ENCODE peak calls at places on chromosomes 2 and 18, in six cellular contexts. V, Y, E, B, O and C are unnamed samples.
A peak's percentile ranks its signal among the peaks of the same experiment; 100 is the strongest.

GRCh38 chr2:20433946-20434553 is 12.8 kb upstream of the RHOB start:
- DNase-seq in V (no peak), Y (peak; percentile 53), E (no peak), B (no peak), O (peak; percentile 3), C (no peak)

GRCh38 chr2:235083822-235084221 is 132.0 kb downstream of the SH3BP4 start:
- DNase-seq in V (no peak), Y (no peak), E (no peak), B (no peak), O (no peak), C (no peak)

GRCh38 chr2:158457826-158458616 is 1.3 kb downstream of the PKP4 start:
- DNase-seq in V (peak; percentile 91), Y (peak; percentile 78), E (peak; percentile 85), B (peak; percentile 26), O (peak; percentile 85), C (peak; percentile 95)

GRCh38 chr18:56003651-56004050 is 415.7 kb upstream of the TCF4 start:
- DNase-seq in V (no peak), Y (no peak), E (no peak), B (no peak), O (no peak), C (no peak)

GRCh38 chr2:238370482-238371372 is 50.4 kb downstream of the TRAF3IP1 start:
- DNase-seq in V (peak; percentile 69), Y (no peak), E (peak; percentile 46), B (no peak), O (peak; percentile 67), C (peak; percentile 71)

GRCh38 chr2:192091480-192091879 is 103.3 kb downstream of the TMEFF2 start:
- DNase-seq in V (no peak), Y (no peak), E (no peak), B (no peak), O (no peak), C (no peak)

GRCh38 chr2:56183643-56184499 is at the start of gene CCDC85A:
- DNase-seq in V (peak; percentile 94), Y (peak; percentile 88), E (peak; percentile 77), B (peak; percentile 3), O (peak; percentile 83), C (peak; percentile 95)

GRCh38 chr2:236241181-236242056 is 22.8 kb downstream of the ASB18 start:
- DNase-seq in V (no peak), Y (peak; percentile 42), E (no peak), B (no peak), O (no peak), C (no peak)

GRCh38 chr2:134976074-134976702 is 57.6 kb downstream of the CCNT2 start:
- DNase-seq in V (no peak), Y (no peak), E (no peak), B (no peak), O (no peak), C (no peak)

GRCh38 chr2:9236867-9237266 is 30.3 kb downstream of the ASAP2 start:
- DNase-seq in V (no peak), Y (no peak), E (no peak), B (no peak), O (no peak), C (peak; percentile 49)
- H3K4me1 ChIP-seq in V (peaks cover 81% of the 10 kb centered on the region), Y (no peaks in the 10 kb centered on the region), E (peaks cover 16% of the 10 kb centered on the region), B (no peaks in the 10 kb centered on the region), O (peaks cover 66% of the 10 kb centered on the region), C (peaks cover 31% of the 10 kb centered on the region)

DNA sequence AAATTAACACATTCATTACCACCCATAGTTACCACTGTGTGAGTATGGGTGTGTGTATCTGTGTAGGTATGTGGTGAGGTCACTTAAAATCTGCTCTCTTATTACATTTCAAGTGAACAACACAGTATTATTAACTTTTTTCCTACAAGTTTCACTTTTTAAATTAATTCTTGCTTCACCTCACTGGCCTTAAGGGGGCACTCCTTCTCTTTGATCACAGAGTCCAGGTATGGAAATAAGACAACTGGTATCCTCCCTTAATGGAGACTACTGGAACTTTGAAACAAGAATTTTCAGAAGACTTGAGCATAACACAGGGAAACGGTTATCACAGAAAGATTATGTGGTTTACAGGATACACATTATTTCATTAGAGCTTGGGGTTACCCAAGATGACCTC is 255.8 kb downstream of the ASXL3 start:
- DNase-seq in V (no peak), Y (no peak), E (no peak), B (no peak), O (no peak), C (no peak)
- TF ChIP-seq CTCF in V (no peak), Y (no peak), E (no peak), B (no peak), O (no peak), C (no peak)

GRCh38 chr2:205708231-205708631 is 25.9 kb downstream of the NRP2 start:
- DNase-seq in V (no peak), Y (no peak), E (no peak), B (no peak), O (no peak), C (no peak)
- H3K4me1 ChIP-seq in V (peaks cover 53% of the 10 kb centered on the region), Y (no peaks in the 10 kb centered on the region), E (no peaks in the 10 kb centered on the region), B (peaks cover 14% of the 10 kb centered on the region), O (peaks cover 68% of the 10 kb centered on the region), C (peaks cover 66% of the 10 kb centered on the region)

DNA sequence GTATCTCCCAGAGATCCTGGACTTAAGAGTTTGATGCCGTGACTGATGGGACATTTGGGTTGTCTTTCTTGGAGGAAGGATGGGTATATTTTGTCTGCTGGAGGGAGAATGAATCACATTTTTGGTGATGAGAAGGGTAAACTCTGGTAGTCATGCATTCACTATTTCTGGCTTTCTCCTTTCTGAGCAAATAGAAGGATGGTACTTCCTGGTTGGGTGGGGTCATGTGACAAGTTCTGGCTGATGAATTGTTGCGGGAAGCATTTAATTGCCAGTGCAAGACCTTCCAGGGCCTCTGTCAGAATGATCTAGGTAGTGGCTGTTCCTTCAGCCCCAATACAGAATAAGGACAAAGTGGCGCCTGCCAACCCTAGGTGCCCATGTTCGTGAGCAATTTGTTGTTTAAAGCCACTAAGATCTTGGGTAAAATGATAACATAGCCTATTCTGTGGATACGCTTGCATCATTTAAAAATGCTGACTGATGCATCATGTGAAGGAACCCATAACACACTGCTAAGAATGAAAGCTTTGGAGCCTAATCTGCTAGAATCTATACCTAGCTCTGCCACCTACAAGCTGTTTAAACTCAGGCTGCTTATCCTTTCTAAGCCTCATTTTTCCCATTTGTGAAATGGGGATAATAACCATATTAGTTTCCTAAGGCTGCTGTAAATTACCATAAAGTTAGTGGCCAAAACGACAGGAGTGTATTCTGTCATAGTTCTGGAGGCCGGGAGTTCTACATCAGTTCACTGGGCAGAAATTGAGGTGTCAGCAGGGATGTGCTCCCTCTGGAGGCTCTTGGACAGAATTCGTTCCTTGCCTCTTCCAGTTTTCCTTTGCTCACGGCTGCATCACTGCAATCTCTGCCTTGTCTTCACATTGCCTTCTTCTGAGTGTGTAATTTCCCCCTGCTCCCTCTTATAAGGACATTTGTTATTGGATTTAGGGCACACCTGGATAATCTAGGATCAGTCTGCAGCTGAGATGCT is 281.3 kb downstream of the AGPS start:
- DNase-seq in V (no peak), Y (no peak), E (no peak), B (no peak), O (no peak), C (no peak)
- TF ChIP-seq CTCF in V (no peak), Y (no peak), E (no peak), B (no peak), O (no peak), C (no peak)

DNA sequence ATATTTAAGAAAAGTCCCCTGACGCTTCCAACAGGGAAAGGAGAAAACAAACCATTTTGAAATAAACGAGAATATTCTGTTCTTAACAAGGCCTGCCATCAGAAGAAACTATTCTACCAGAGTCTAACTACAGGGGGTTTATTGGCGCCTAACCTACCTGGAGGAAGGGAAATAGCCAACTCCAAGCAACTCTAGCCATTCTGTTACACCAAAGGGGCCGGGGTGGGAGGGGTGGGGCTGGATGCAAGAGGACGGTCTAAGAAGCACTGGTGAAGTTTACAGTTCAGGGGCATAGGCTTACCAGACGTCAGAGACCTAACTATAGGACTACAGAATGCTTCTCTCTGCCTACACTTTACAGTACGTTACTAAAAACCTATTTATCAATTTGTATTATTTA is 60.5 kb upstream of the GALNT5 start:
- DNase-seq in V (no peak), Y (no peak), E (no peak), B (no peak), O (no peak), C (no peak)
- H3K4me1 ChIP-seq in V (no peaks in the 10 kb centered on the region), Y (no peaks in the 10 kb centered on the region), E (no peaks in the 10 kb centered on the region), B (no peaks in the 10 kb centered on the region), O (no peaks in the 10 kb centered on the region), C (no peaks in the 10 kb centered on the region)

DNA sequence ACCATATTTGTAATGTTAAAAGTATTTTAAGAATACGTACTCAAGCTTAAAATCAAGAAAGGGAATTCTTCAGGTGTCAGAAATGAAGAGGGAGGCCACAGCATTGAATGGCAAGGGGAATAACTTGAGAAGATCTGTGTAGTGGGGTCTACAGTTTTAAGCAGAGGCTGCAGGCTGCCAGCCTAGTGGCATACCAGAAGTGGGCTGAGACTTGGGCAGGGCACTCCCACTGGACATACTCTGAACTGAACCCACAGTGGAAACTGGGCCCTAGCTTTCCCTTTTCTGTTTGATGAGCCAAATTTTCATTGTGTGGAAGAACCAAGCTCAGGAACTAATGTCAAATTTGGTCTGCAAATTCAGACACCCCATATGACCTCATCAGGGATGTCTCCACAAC is 238.8 kb downstream of the PTPRM start:
- DNase-seq in V (no peak), Y (no peak), E (no peak), B (no peak), O (no peak), C (no peak)
- TF ChIP-seq CTCF in V (peak; percentile 16), Y (no peak), E (no peak), B (no peak), O (no peak), C (no peak)

GRCh38 chr18:477565-477964 is 22.9 kb downstream of the COLEC12 start:
- DNase-seq in V (no peak), Y (no peak), E (peak; percentile 50), B (no peak), O (no peak), C (no peak)

GRCh38 chr18:476368-476767 is 24.1 kb downstream of the COLEC12 start:
- DNase-seq in V (no peak), Y (no peak), E (no peak), B (no peak), O (no peak), C (no peak)

GRCh38 chr18:473687-474265 is 26.7 kb downstream of the COLEC12 start:
- DNase-seq in V (no peak), Y (no peak), E (no peak), B (no peak), O (no peak), C (no peak)

GRCh38 chr18:474416-474815 is 26.1 kb downstream of the COLEC12 start:
- DNase-seq in V (no peak), Y (no peak), E (no peak), B (no peak), O (no peak), C (no peak)

GRCh38 chr18:475202-475624 is 25.3 kb downstream of the COLEC12 start:
- DNase-seq in V (no peak), Y (no peak), E (no peak), B (no peak), O (no peak), C (no peak)
- H3K4me1 ChIP-seq in V (peaks cover 34% of the 10 kb centered on the region), Y (no peaks in the 10 kb centered on the region), E (peaks cover 15% of the 10 kb centered on the region), B (no peaks in the 10 kb centered on the region), O (peaks cover 26% of the 10 kb centered on the region), C (peaks cover 19% of the 10 kb centered on the region)

GRCh38 chr2:65033178-65033577 is 23.0 kb upstream of the CEP68 start:
- DNase-seq in V (no peak), Y (no peak), E (no peak), B (no peak), O (no peak), C (no peak)
- TF ChIP-seq CTCF in V (peak; percentile 14), Y (peak; percentile 19), E (no peak), B (no peak), O (no peak), C (no peak)

GRCh38 chr2:43270930-43271615 is 44.7 kb upstream of the ZFP36L2 start:
- DNase-seq in V (no peak), Y (peak; percentile 63), E (peak; percentile 15), B (no peak), O (no peak), C (no peak)
- H3K4me1 ChIP-seq in V (peaks cover 28% of the 10 kb centered on the region), Y (no peaks in the 10 kb centered on the region), E (no peaks in the 10 kb centered on the region), B (no peaks in the 10 kb centered on the region), O (peaks cover 43% of the 10 kb centered on the region), C (peaks cover 51% of the 10 kb centered on the region)